ENCODE peak calls at places on chromosomes 3 and 15, in six cellular contexts. One of them, this sample, is unnamed.

GRCh38 chr15:55897560-55898336 is 95.7 kb downstream of the NEDD4 start:
- DNase-seq in H1: peak; percentile 23
- DNase-seq in ovary: peak; percentile 46
- DNase-seq in IMR-90: peak; percentile 61
- DNase-seq in uterus: peak; percentile 40
- DNase-seq in body of pancreas: peak; percentile 50
- DNase-seq in this sample: peak; percentile 25

GRCh38 chr3:163450684-163451083 is 1627.6 kb downstream of the SI start:
- DNase-seq in H1: no peak
- DNase-seq in ovary: no peak
- DNase-seq in IMR-90: no peak
- DNase-seq in uterus: no peak
- DNase-seq in body of pancreas: no peak
- DNase-seq in this sample: no peak

GRCh38 chr3:120052685-120053084 is 41.6 kb downstream of the GSK3B start:
- DNase-seq in H1: no peak
- DNase-seq in ovary: no peak
- DNase-seq in IMR-90: no peak
- DNase-seq in uterus: no peak
- DNase-seq in body of pancreas: no peak
- DNase-seq in this sample: no peak

GRCh38 chr3:50347187-50347813 is 1.8 kb upstream of the ZMYND10 start:
- DNase-seq in H1: no peak
- DNase-seq in ovary: peak; percentile 81
- DNase-seq in IMR-90: peak; percentile 71
- DNase-seq in uterus: peak; percentile 72
- DNase-seq in body of pancreas: peak; percentile 80
- DNase-seq in this sample: no peak

GRCh38 chr3:139358857-139359562 is 15.2 kb downstream of the MRPS22 start:
- DNase-seq in H1: no peak
- DNase-seq in ovary: no peak
- DNase-seq in IMR-90: no peak
- DNase-seq in uterus: no peak
- DNase-seq in body of pancreas: no peak
- DNase-seq in this sample: no peak

GRCh38 chr15:98803228-98804056 is 155.1 kb downstream of the IGF1R start:
- DNase-seq in H1: no peak
- DNase-seq in ovary: no peak
- DNase-seq in IMR-90: peak; percentile 78
- DNase-seq in uterus: no peak
- DNase-seq in body of pancreas: no peak
- DNase-seq in this sample: no peak

GRCh38 chr3:12308517-12308916 is 19.6 kb downstream of the PPARG start:
- DNase-seq in H1: no peak
- DNase-seq in ovary: no peak
- DNase-seq in IMR-90: peak; percentile 93
- DNase-seq in uterus: no peak
- DNase-seq in body of pancreas: no peak
- DNase-seq in this sample: no peak

GRCh38 chr3:124963755-124964154 is 29.2 kb upstream of the MUC13 start:
- DNase-seq in H1: no peak
- DNase-seq in ovary: no peak
- DNase-seq in IMR-90: no peak
- DNase-seq in uterus: no peak
- DNase-seq in body of pancreas: no peak
- DNase-seq in this sample: no peak

GRCh38 chr3:139585820-139586219 is 46.3 kb upstream of the RBP1 start:
- DNase-seq in H1: no peak
- DNase-seq in ovary: no peak
- DNase-seq in IMR-90: no peak
- DNase-seq in uterus: no peak
- DNase-seq in body of pancreas: no peak
- DNase-seq in this sample: no peak

GRCh38 chr15:48437178-48437577 is 105.9 kb downstream of the DUT start:
- DNase-seq in H1: no peak
- DNase-seq in ovary: no peak
- DNase-seq in IMR-90: peak; percentile 52
- DNase-seq in uterus: no peak
- DNase-seq in body of pancreas: no peak
- DNase-seq in this sample: no peak

GRCh38 chr3:196422976-196423781 is 9.0 kb downstream of the UBXN7 start:
- DNase-seq in H1: no peak
- DNase-seq in ovary: no peak
- DNase-seq in IMR-90: no peak
- DNase-seq in uterus: peak; percentile 22
- DNase-seq in body of pancreas: peak; percentile 70
- DNase-seq in this sample: no peak

GRCh38 chr3:182861345-182861744 is 68.0 kb downstream of the ATP11B start:
- DNase-seq in H1: no peak
- DNase-seq in ovary: no peak
- DNase-seq in IMR-90: peak; percentile 23
- DNase-seq in uterus: no peak
- DNase-seq in body of pancreas: no peak
- DNase-seq in this sample: no peak

GRCh38 chr15:78906310-78906608 is 33.6 kb downstream of the MORF4L1 start:
- DNase-seq in H1: no peak
- DNase-seq in ovary: no peak
- DNase-seq in IMR-90: peak; percentile 90
- DNase-seq in uterus: peak; percentile 67
- DNase-seq in body of pancreas: peak; percentile 66
- DNase-seq in this sample: no peak

GRCh38 chr3:144502398-144502797 is 530.8 kb downstream of the DIPK2A start:
- DNase-seq in H1: no peak
- DNase-seq in ovary: no peak
- DNase-seq in IMR-90: no peak
- DNase-seq in uterus: no peak
- DNase-seq in body of pancreas: no peak
- DNase-seq in this sample: no peak

GRCh38 chr3:29532473-29532872 is 251.6 kb downstream of the RBMS3 start:
- DNase-seq in H1: no peak
- DNase-seq in ovary: no peak
- DNase-seq in IMR-90: no peak
- DNase-seq in uterus: no peak
- DNase-seq in body of pancreas: no peak
- DNase-seq in this sample: no peak

GRCh38 chr3:110779581-110779980 is 292.0 kb upstream of the NECTIN3 start:
- DNase-seq in H1: no peak
- DNase-seq in ovary: no peak
- DNase-seq in IMR-90: no peak
- DNase-seq in uterus: no peak
- DNase-seq in body of pancreas: no peak
- DNase-seq in this sample: no peak

GRCh38 chr3:150599611-150600297 is 3.4 kb upstream of the SELENOT start:
- DNase-seq in H1: no peak
- DNase-seq in ovary: no peak
- DNase-seq in IMR-90: peak; percentile 89
- DNase-seq in uterus: no peak
- DNase-seq in body of pancreas: no peak
- DNase-seq in this sample: no peak

GRCh38 chr3:41629072-41629471 is 332.8 kb downstream of the ULK4 start:
- DNase-seq in H1: no peak
- DNase-seq in ovary: no peak
- DNase-seq in IMR-90: no peak
- DNase-seq in uterus: no peak
- DNase-seq in body of pancreas: no peak
- DNase-seq in this sample: no peak

GRCh38 chr15:56877591-56877990 is 40.9 kb upstream of the TCF12 start:
- DNase-seq in H1: no peak
- DNase-seq in ovary: no peak
- DNase-seq in IMR-90: no peak
- DNase-seq in uterus: no peak
- DNase-seq in body of pancreas: no peak
- DNase-seq in this sample: no peak

GRCh38 chr3:100928638-100929428 is 64.4 kb downstream of the ABI3BP start:
- DNase-seq in H1: no peak
- DNase-seq in ovary: no peak
- DNase-seq in IMR-90: peak; percentile 95
- DNase-seq in uterus: no peak
- DNase-seq in body of pancreas: no peak
- DNase-seq in this sample: peak; percentile 30

GRCh38 chr15:77637851-77638402 is 5.2 kb upstream of the LINGO1 start:
- DNase-seq in H1: no peak
- DNase-seq in ovary: peak; percentile 31
- DNase-seq in IMR-90: no peak
- DNase-seq in uterus: no peak
- DNase-seq in body of pancreas: no peak
- DNase-seq in this sample: no peak

GRCh38 chr3:66500575-66501482 is at the start of gene LRIG1:
- DNase-seq in H1: peak; percentile 96
- DNase-seq in ovary: peak; percentile 99
- DNase-seq in IMR-90: peak; percentile 97
- DNase-seq in uterus: peak; percentile 99
- DNase-seq in body of pancreas: peak; percentile 100
- DNase-seq in this sample: peak; percentile 100
- TF ChIP-seq POLR2A in H1: peak; percentile 78
- TF ChIP-seq POLR2A in ovary: peak; percentile 61
- TF ChIP-seq POLR2A in IMR-90: peak; percentile 92
- TF ChIP-seq POLR2A in uterus: peak; percentile 90
- TF ChIP-seq POLR2A in body of pancreas: peak; percentile 91
- TF ChIP-seq POLR2A in this sample: no peak

GRCh38 chr15:41495736-41496599 is 2.3 kb downstream of the ITPKA start:
- DNase-seq in H1: no peak
- DNase-seq in ovary: no peak
- DNase-seq in IMR-90: no peak
- DNase-seq in uterus: no peak
- DNase-seq in body of pancreas: peak; percentile 59
- DNase-seq in this sample: no peak

GRCh38 chr15:41493902-41494189 is 172 bp downstream of the ITPKA start:
- DNase-seq in H1: no peak
- DNase-seq in ovary: no peak
- DNase-seq in IMR-90: no peak
- DNase-seq in uterus: no peak
- DNase-seq in body of pancreas: no peak
- DNase-seq in this sample: no peak

GRCh38 chr15:41494190-41494921 is 682 bp downstream of the ITPKA start:
- DNase-seq in H1: no peak
- DNase-seq in ovary: peak; percentile 44
- DNase-seq in IMR-90: no peak
- DNase-seq in uterus: no peak
- DNase-seq in body of pancreas: peak; percentile 27
- DNase-seq in this sample: no peak

GRCh38 chr15:41493205-41493901 is at the start of gene ITPKA:
- DNase-seq in H1: no peak
- DNase-seq in ovary: peak; percentile 66
- DNase-seq in IMR-90: peak; percentile 78
- DNase-seq in uterus: peak; percentile 45
- DNase-seq in body of pancreas: peak; percentile 69
- DNase-seq in this sample: peak; percentile 51

GRCh38 chr15:41494922-41495735 is 1.5 kb downstream of the ITPKA start:
- DNase-seq in H1: no peak
- DNase-seq in ovary: no peak
- DNase-seq in IMR-90: no peak
- DNase-seq in uterus: no peak
- DNase-seq in body of pancreas: no peak
- DNase-seq in this sample: no peak
- H3K4me3 ChIP-seq in H1: peak overlapping the region; percentile 34
- H3K4me3 ChIP-seq in ovary: peak overlapping the region; percentile 51
- H3K4me3 ChIP-seq in IMR-90: no peak overlapping the region
- H3K4me3 ChIP-seq in uterus: no peak overlapping the region
- H3K4me3 ChIP-seq in body of pancreas: no peak overlapping the region
- H3K4me3 ChIP-seq in this sample: no peak overlapping the region

GRCh38 chr3:52696830-52697621 is 8.6 kb downstream of the GLT8D1 start:
- DNase-seq in H1: no peak
- DNase-seq in ovary: no peak
- DNase-seq in IMR-90: no peak
- DNase-seq in uterus: no peak
- DNase-seq in body of pancreas: no peak
- DNase-seq in this sample: no peak

GRCh38 chr3:52697622-52697946 is 8.0 kb downstream of the GLT8D1 start:
- DNase-seq in H1: no peak
- DNase-seq in ovary: no peak
- DNase-seq in IMR-90: no peak
- DNase-seq in uterus: no peak
- DNase-seq in body of pancreas: no peak
- DNase-seq in this sample: no peak

GRCh38 chr3:52693071-52693470 is 7.2 kb downstream of the GNL3 start:
- DNase-seq in H1: no peak
- DNase-seq in ovary: no peak
- DNase-seq in IMR-90: no peak
- DNase-seq in uterus: no peak
- DNase-seq in body of pancreas: no peak
- DNase-seq in this sample: no peak

GRCh38 chr3:52694528-52695189 is 8.8 kb downstream of the GNL3 start:
- DNase-seq in H1: no peak
- DNase-seq in ovary: no peak
- DNase-seq in IMR-90: no peak
- DNase-seq in uterus: no peak
- DNase-seq in body of pancreas: no peak
- DNase-seq in this sample: no peak

GRCh38 chr3:52695798-52696649 is 9.6 kb downstream of the GLT8D1 start:
- DNase-seq in H1: no peak
- DNase-seq in ovary: no peak
- DNase-seq in IMR-90: no peak
- DNase-seq in uterus: no peak
- DNase-seq in body of pancreas: no peak
- DNase-seq in this sample: no peak
- TF ChIP-seq POLR2A in H1: peak; percentile 76
- TF ChIP-seq POLR2A in ovary: no peak
- TF ChIP-seq POLR2A in IMR-90: peak; percentile 15
- TF ChIP-seq POLR2A in uterus: no peak
- TF ChIP-seq POLR2A in body of pancreas: no peak
- TF ChIP-seq POLR2A in this sample: no peak

GRCh38 chr15:89680282-89680873 is 1.2 kb upstream of the PLIN1 start:
- DNase-seq in H1: no peak
- DNase-seq in ovary: peak; percentile 78
- DNase-seq in IMR-90: peak; percentile 67
- DNase-seq in uterus: peak; percentile 72
- DNase-seq in body of pancreas: peak; percentile 87
- DNase-seq in this sample: no peak

GRCh38 chr15:89690276-89691218 is at the start of the genes PEX11A and WDR93:
- DNase-seq in H1: peak; percentile 49
- DNase-seq in ovary: peak; percentile 87
- DNase-seq in IMR-90: peak; percentile 51
- DNase-seq in uterus: peak; percentile 72
- DNase-seq in body of pancreas: peak; percentile 89
- DNase-seq in this sample: peak; percentile 94

GRCh38 chr15:89686522-89686921 is 4.0 kb downstream of the PEX11A start:
- DNase-seq in H1: no peak
- DNase-seq in ovary: no peak
- DNase-seq in IMR-90: no peak
- DNase-seq in uterus: no peak
- DNase-seq in body of pancreas: no peak
- DNase-seq in this sample: no peak

GRCh38 chr15:89681146-89681545 is 2.0 kb upstream of the PLIN1 start:
- DNase-seq in H1: no peak
- DNase-seq in ovary: no peak
- DNase-seq in IMR-90: no peak
- DNase-seq in uterus: no peak
- DNase-seq in body of pancreas: no peak
- DNase-seq in this sample: no peak

DNA sequence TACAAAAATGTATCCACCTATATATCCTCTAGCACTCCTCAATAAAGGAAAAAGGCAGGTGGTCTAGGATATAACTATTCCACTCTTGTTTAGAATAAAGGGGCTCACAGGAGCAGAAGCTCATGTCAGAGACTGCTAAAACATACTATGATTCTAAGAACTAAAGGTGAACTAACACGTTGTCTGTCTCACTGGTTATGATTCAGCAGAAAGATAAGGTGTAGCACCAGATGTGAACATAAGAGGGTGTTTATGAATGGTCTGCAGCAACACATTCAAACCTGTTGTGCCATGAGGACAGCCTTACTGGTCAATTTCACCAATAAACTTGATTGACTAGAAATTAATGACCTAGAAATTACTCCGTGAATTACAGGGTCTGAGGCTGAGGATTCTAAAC is 4.6 kb downstream of the PEX11A start:
- DNase-seq in H1: no peak
- DNase-seq in ovary: no peak
- DNase-seq in IMR-90: no peak
- DNase-seq in uterus: no peak
- DNase-seq in body of pancreas: no peak
- DNase-seq in this sample: no peak
- H3K4me3 ChIP-seq in H1: no peak overlapping the region
- H3K4me3 ChIP-seq in ovary: no peak overlapping the region
- H3K4me3 ChIP-seq in IMR-90: no peak overlapping the region
- H3K4me3 ChIP-seq in uterus: no peak overlapping the region
- H3K4me3 ChIP-seq in body of pancreas: no peak overlapping the region
- H3K4me3 ChIP-seq in this sample: no peak overlapping the region

This sample was measured in lower leg skin.